ENCODE peak calls at places on chromosomes 2 and 18, in ten cellular contexts. Q, F, Z, S, P, K, A, D, X and T are unnamed samples.

GRCh38 chr2:133194068-133194655 is 374.1 kb downstream of the NCKAP5 start:
- DNase-seq in Q (no peak), F (no peak), Z (no peak), S (no peak), P (no peak), K (no peak), A (no peak), D (no peak), X (no peak), T (no peak)

GRCh38 chr2:230974096-230974913 is 21.6 kb upstream of the SPATA3 start:
- DNase-seq in Q (no peak), F (peak), Z (no peak), S (peak), P (peak), K (peak), A (no peak), D (no peak), X (no peak), T (no peak)

GRCh38 chr2:226792155-226792871 is 7.3 kb downstream of the IRS1 start:
- DNase-seq in Q (peak), F (no peak), Z (peak), S (no peak), P (no peak), K (no peak), A (no peak), D (no peak), X (no peak), T (no peak)

GRCh38 chr2:35454966-35455638 is 900.5 kb upstream of the CRIM1 start:
- DNase-seq in Q (no peak), F (no peak), Z (no peak), S (peak), P (no peak), K (no peak), A (no peak), D (no peak), X (no peak), T (no peak)

GRCh38 chr18:32378705-32379104 is 92.0 kb downstream of the GAREM1 start:
- DNase-seq in Q (no peak), F (no peak), Z (peak), S (no peak), P (no peak), K (no peak), A (no peak), D (no peak), X (peak), T (no peak)

GRCh38 chr2:235745597-235745996 is 251.8 kb downstream of the AGAP1 start:
- DNase-seq in Q (no peak), F (no peak), Z (no peak), S (no peak), P (no peak), K (no peak), A (no peak), D (no peak), X (no peak), T (no peak)

GRCh38 chr2:105403241-105403784 is 4.5 kb upstream of the FHL2 start:
- DNase-seq in Q (no peak), F (no peak), Z (no peak), S (peak), P (no peak), K (no peak), A (no peak), D (no peak), X (no peak), T (no peak)

GRCh38 chr2:98252394-98252793 is 93.9 kb upstream of the CNGA3 start:
- DNase-seq in Q (no peak), F (no peak), Z (no peak), S (no peak), P (no peak), K (no peak), A (no peak), D (no peak), X (peak), T (no peak)

GRCh38 chr18:63783394-63783793 is 8.2 kb downstream of the SERPINB7 start:
- DNase-seq in Q (no peak), F (no peak), Z (no peak), S (no peak), P (no peak), K (no peak), A (no peak), D (no peak), X (peak), T (no peak)

GRCh38 chr2:63432373-63432772 is 155.9 kb downstream of the WDPCP start:
- DNase-seq in Q (no peak), F (no peak), Z (no peak), S (no peak), P (no peak), K (no peak), A (no peak), D (no peak), X (peak), T (peak)

GRCh38 chr2:150477347-150477746 is 10.1 kb downstream of the RND3 start:
- DNase-seq in Q (no peak), F (no peak), Z (no peak), S (peak), P (no peak), K (no peak), A (no peak), D (no peak), X (no peak), T (no peak)

GRCh38 chr2:181106229-181106628 is 125.8 kb downstream of the UBE2E3 start:
- DNase-seq in Q (peak), F (no peak), Z (no peak), S (no peak), P (no peak), K (no peak), A (no peak), D (no peak), X (no peak), T (no peak)